ENCODE peak calls at places on chromosome 16, in nine cellular contexts. P, F, A, H, V, U, Y, M and C are unnamed samples.

GRCh38 chr16:87616556-87616955 is 14.2 kb downstream of the JPH3 start:
- DNase-seq in H (no peak), A (no peak), P (no peak), V (no peak), U (no peak), Y (no peak), F (no peak), M (no peak), C (no peak)

GRCh38 chr16:19289805-19290490 is 4.4 kb downstream of the CLEC19A start:
- DNase-seq in M (no peak), F (no peak), H (no peak), Y (no peak), A (no peak), U (no peak), V (no peak), P (no peak), C (no peak)

GRCh38 chr16:75086281-75086680 is 30.3 kb downstream of the LDHD start:
- DNase-seq in Y (no peak), H (no peak), M (no peak), U (no peak), A (peak), V (no peak), P (no peak), F (no peak), C (no peak)

GRCh38 chr16:17379121-17379571 is 91.6 kb downstream of the XYLT1 start:
- DNase-seq in F (no peak), U (no peak), M (no peak), V (no peak), H (no peak), Y (no peak), A (peak), P (no peak), C (no peak)

GRCh38 chr16:8862309-8863130 is 6.3 kb downstream of the CARHSP1 start:
- DNase-seq in V (no peak), A (no peak), F (no peak), P (no peak), M (no peak), U (no peak), Y (no peak), H (no peak), C (no peak)

GRCh38 chr16:50183316-50183715 is 30.2 kb downstream of the TENT4B start:
- DNase-seq in A (peak), H (no peak), M (peak), V (no peak), F (no peak), Y (no peak), P (no peak), U (no peak), C (no peak)

GRCh38 chr16:59168715-59169114 is 434.6 kb upstream of the GOT2 start:
- DNase-seq in U (no peak), V (no peak), M (no peak), H (no peak), F (no peak), A (no peak), P (no peak), Y (no peak), C (no peak)

GRCh38 chr16:52562770-52563169 is 15.8 kb upstream of the TOX3 start:
- DNase-seq in M (no peak), U (no peak), V (no peak), F (no peak), A (no peak), P (no peak), Y (no peak), H (no peak), C (no peak)

GRCh38 chr16:3876695-3877094 is 3.8 kb downstream of the CREBBP start:
- DNase-seq in F (no peak), M (no peak), Y (no peak), V (no peak), H (no peak), U (no peak), A (peak), P (no peak), C (no peak)

GRCh38 chr16:49756971-49757743 is 98.8 kb downstream of the ZNF423 start:
- DNase-seq in U (no peak), P (no peak), V (peak), H (no peak), Y (no peak), F (no peak), M (peak), A (no peak), C (no peak)

GRCh38 chr16:1456951-1457350 is 12.6 kb upstream of the CCDC154 start:
- DNase-seq in M (no peak), V (no peak), Y (no peak), H (no peak), P (no peak), A (no peak), F (no peak), U (no peak), C (peak)